ENCODE peak calls at places on chromosomes 3 and 15, in six cellular contexts. F is Karpas-422, A is cardiac muscle cell, M is left ventricle myocardium inferior, Z is psoas muscle, B is transverse colon. L is an unnamed sample. For H3K4me1, the result is how much of the 10 kb centered on the place peaks cover.

GRCh38 chr15:74172751-74173544 is 562 bp upstream of the ISLR start:
- DNase-seq in B (peak), M (peak), F (no peak), Z (peak), A (peak), L (peak)

GRCh38 chr3:9884555-9885165 is 4.6 kb upstream of the CIDEC start:
- DNase-seq in B (no peak), Z (no peak), F (no peak), M (no peak), A (peak), L (peak)

GRCh38 chr15:52796742-52797515 is 6.8 kb upstream of the ONECUT1 start:
- DNase-seq in B (no peak), Z (no peak), A (no peak), F (no peak), M (no peak), L (no peak)

GRCh38 chr15:94026458-94026967 is 204.8 kb upstream of the MCTP2 start:
- DNase-seq in B (no peak), M (no peak), F (no peak), A (peak), Z (no peak), L (peak)

GRCh38 chr3:94513600-94513999 is 450.7 kb downstream of the NSUN3 start:
- DNase-seq in A (no peak), Z (no peak), F (no peak), B (no peak), M (no peak), L (no peak)

GRCh38 chr3:18035641-18036466 is 293.4 kb upstream of the TBC1D5 start:
- DNase-seq in F (no peak), M (no peak), B (no peak), Z (no peak), A (no peak), L (no peak)

GRCh38 chr15:85527907-85528306 is 147.5 kb downstream of the AKAP13 start:
- DNase-seq in Z (no peak), A (peak), M (no peak), F (no peak), B (no peak), L (no peak)

GRCh38 chr15:89002281-89002761 is 85.9 kb upstream of the ABHD2 start:
- DNase-seq in B (peak), Z (no peak), A (peak), F (no peak), M (no peak), L (no peak)

GRCh38 chr3:9715764-9716437 is 12.3 kb downstream of the CPNE9 start:
- DNase-seq in F (no peak), Z (peak), M (peak), A (peak), B (peak), L (peak)

GRCh38 chr15:77505556-77505955 is 84.9 kb downstream of the HMG20A start:
- DNase-seq in M (no peak), Z (no peak), A (no peak), F (no peak), B (no peak), L (no peak)
- H3K4me1 ChIP-seq in M (half or more), Z (half or more), A (under half), F (half or more), B (under half), L (under half)

GRCh38 chr3:141649871-141650270 is 88.2 kb upstream of the RNF7 start:
- DNase-seq in B (no peak), Z (no peak), A (no peak), M (no peak), F (no peak), L (no peak)

GRCh38 chr3:141650783-141651182 is 87.3 kb upstream of the RNF7 start:
- DNase-seq in M (no peak), F (no peak), B (no peak), Z (no peak), A (no peak), L (no peak)

GRCh38 chr3:141653872-141654271 is 84.2 kb upstream of the RNF7 start:
- DNase-seq in A (no peak), Z (no peak), F (no peak), B (no peak), M (no peak), L (no peak)

GRCh38 chr3:141651405-141651804 is 86.7 kb upstream of the RNF7 start:
- DNase-seq in Z (no peak), F (no peak), M (no peak), A (no peak), B (no peak), L (no peak)

DNA sequence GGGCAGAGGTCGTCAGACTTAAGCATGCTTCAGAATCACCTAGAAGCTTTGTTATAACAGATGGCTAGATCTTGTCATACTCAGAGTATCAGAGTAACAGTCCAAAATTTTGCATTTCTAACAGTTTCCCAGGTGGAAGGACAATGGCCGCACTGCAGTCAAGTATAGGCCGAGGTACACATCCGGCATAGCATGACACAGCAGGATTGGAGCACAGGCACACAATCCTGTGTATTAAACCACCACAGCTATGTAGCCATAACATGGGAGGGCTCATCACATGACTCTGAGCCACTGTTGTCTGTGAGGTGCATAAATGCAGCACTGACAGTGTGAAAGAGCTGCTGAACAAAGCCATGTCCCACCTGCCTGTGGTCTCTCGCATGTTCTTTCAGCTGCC is 85.7 kb upstream of the RNF7 start:
- DNase-seq in B (no peak), Z (no peak), F (no peak), M (no peak), A (no peak), L (no peak)
- H3K4me1 ChIP-seq in B (under half), Z (under half), F (under half), M (under half), A (under half), L (under half)

GRCh38 chr3:183377307-183377959 is 51.0 kb downstream of the MCF2L2 start:
- DNase-seq in M (no peak), A (no peak), B (no peak), Z (no peak), F (no peak), L (no peak)
- H3K4me1 ChIP-seq in M (under half), A (under half), B (under half), Z (under half), F (under half), L (under half)

GRCh38 chr3:12076021-12076420 is 71.8 kb downstream of the SYN2 start:
- DNase-seq in A (no peak), F (no peak), Z (no peak), B (no peak), M (no peak), L (no peak)

GRCh38 chr3:12073106-12073505 is 68.9 kb downstream of the SYN2 start:
- DNase-seq in Z (no peak), F (no peak), M (no peak), B (no peak), A (no peak), L (no peak)

DNA sequence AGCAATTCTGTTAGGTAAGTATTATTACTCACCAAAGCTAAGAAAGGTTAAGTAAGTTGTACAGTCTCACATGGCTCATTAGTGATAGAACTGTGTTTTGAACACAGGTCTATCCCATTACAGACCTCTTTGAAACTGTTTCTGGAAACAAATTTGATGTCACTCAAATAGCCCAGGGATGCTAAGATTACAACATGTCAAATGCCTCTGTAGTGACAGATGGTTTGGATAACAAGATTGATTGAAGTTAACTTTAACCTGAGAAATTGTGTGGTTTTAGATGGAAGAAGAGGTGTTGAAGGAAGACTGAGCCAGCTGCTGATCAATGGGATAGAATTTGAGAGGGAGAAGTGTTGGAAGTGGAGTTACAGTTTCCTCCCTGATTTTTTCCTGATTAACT is 72.5 kb downstream of the SYN2 start:
- DNase-seq in Z (no peak), F (no peak), A (no peak), M (no peak), B (no peak), L (no peak)
- H3K4me1 ChIP-seq in Z (under half), F (under half), A (under half), M (under half), B (under half), L (under half)

GRCh38 chr15:66758844-66759243 is 56.8 kb downstream of the SMAD6 start:
- DNase-seq in M (no peak), F (no peak), A (peak), B (no peak), Z (no peak), L (no peak)
- H3K4me1 ChIP-seq in M (half or more), F (under half), A (half or more), B (under half), Z (under half), L (under half)

GRCh38 chr3:124784686-124785382 is 54.6 kb downstream of the UMPS start:
- DNase-seq in A (no peak), B (no peak), M (no peak), F (no peak), Z (peak), L (no peak)
- H3K4me1 ChIP-seq in A (under half), B (half or more), M (half or more), F (under half), Z (under half), L (under half)

DNA sequence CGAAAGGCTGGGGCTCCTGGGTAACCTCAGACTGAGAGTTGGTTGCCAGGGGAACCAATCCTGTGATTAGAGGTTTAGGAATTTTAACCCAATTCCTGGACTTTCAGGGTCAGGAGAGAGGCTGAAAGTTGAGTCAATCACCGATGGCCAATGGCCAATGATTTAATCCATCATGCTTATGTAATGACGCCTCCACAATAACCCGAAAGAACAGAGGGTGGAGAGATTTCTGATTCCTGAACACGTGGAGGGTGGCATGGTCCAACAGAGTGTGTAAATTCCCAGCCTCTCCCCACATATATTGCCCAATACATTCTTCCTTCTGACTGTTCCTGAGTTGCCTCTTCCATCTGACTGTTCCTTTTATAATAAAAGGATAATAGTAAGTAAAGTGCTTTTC is 137.2 kb upstream of the CBLB start:
- DNase-seq in A (peak), F (no peak), M (no peak), B (no peak), Z (no peak), L (no peak)
- H3K4me1 ChIP-seq in A (under half), F (under half), M (under half), B (under half), Z (under half), L (under half)

L was measured in uterus.